ENCODE peak calls at places on chromosomes 4 and X, in eight cellular contexts. W is AG09309; O is KG1; T is activated T-cell treated with anti-CD3 and anti-CD28 coated beads, Interleukin-2, amount 50 U/mL, for 4 hours; E is NCI-H345; Z is glomerular endothelial cell; S is AG08396; X is PC-9. M is an unnamed sample.

GRCh38 chrX:133570549-133570948 is 155.3 kb upstream of the GPC4 start:
- DNase-seq in W (peak), E (no peak), T (no peak), Z (no peak), O (no peak), S (no peak), X (no peak), M (no peak)

GRCh38 chrX:26848511-26848910 is 614.6 kb downstream of the PPP4R3C start:
- DNase-seq in Z (no peak), T (no peak), W (no peak), X (no peak), O (no peak), S (no peak), E (no peak), M (no peak)

GRCh38 chr4:183469327-183469726 is 24.9 kb downstream of the CDKN2AIP start:
- DNase-seq in X (no peak), E (no peak), O (no peak), Z (no peak), T (no peak), W (no peak), S (no peak), M (no peak)

GRCh38 chrX:105331244-105331643 is 110.8 kb upstream of the TEX13A start:
- DNase-seq in X (peak), W (no peak), T (no peak), O (no peak), Z (no peak), S (no peak), E (no peak), M (no peak)

GRCh38 chrX:17405225-17405969 is 30.4 kb downstream of the NHS start:
- DNase-seq in W (no peak), O (no peak), E (no peak), X (peak), T (no peak), S (peak), Z (no peak), M (no peak)

GRCh38 chr4:184306949-184307348 is 89.3 kb upstream of the ENPP6 start:
- DNase-seq in E (no peak), S (no peak), X (no peak), T (no peak), W (peak), Z (no peak), O (no peak), M (no peak)

GRCh38 chr4:138562544-138562961 is 320.4 kb upstream of the SLC7A11 start:
- DNase-seq in O (no peak), Z (no peak), T (no peak), E (no peak), X (no peak), W (peak), S (peak), M (no peak)

GRCh38 chr4:176805155-176805554 is 12.4 kb upstream of the VEGFC start:
- DNase-seq in X (no peak), S (no peak), Z (no peak), T (no peak), E (no peak), O (no peak), W (no peak), M (no peak)

GRCh38 chr4:31984872-31985271 is 1264.7 kb downstream of the PCDH7 start:
- DNase-seq in Z (no peak), E (no peak), S (no peak), X (no peak), W (no peak), T (no peak), O (no peak), M (no peak)

GRCh38 chr4:38013461-38014366 is 53.5 kb downstream of the PTTG2 start:
- DNase-seq in W (no peak), Z (no peak), E (peak), O (no peak), T (no peak), X (no peak), S (peak), M (no peak)

GRCh38 chrX:11427082-11428033 is 134.1 kb downstream of the AMELX start:
- DNase-seq in X (no peak), Z (no peak), E (no peak), S (peak), O (no peak), T (no peak), W (no peak), M (no peak)

GRCh38 chr4:121764702-121765367 is at the start of gene SMIM43:
- DNase-seq in S (peak), E (no peak), O (no peak), W (no peak), X (no peak), T (no peak), Z (no peak), M (no peak)

GRCh38 chr4:105630670-105631655 is 77.5 kb downstream of the INTS12 start:
- DNase-seq in W (no peak), O (no peak), E (no peak), Z (no peak), T (no peak), X (no peak), S (no peak), M (no peak)

GRCh38 chr4:182443070-182443469 is 199.9 kb downstream of the TENM3 start:
- DNase-seq in W (no peak), E (no peak), X (no peak), Z (no peak), O (no peak), S (no peak), T (no peak), M (no peak)

GRCh38 chrX:119249836-119250340 is 13.8 kb downstream of the PGRMC1 start:
- DNase-seq in X (no peak), E (no peak), W (no peak), Z (no peak), S (no peak), O (no peak), T (no peak), M (no peak)

GRCh38 chr4:76200771-76201224 is 12.8 kb downstream of the SCARB2 start:
- DNase-seq in E (peak), O (peak), T (no peak), X (no peak), S (no peak), W (no peak), Z (no peak), M (no peak)

GRCh38 chr4:2339458-2340271 is 77.8 kb upstream of the MXD4 start:
- DNase-seq in S (no peak), E (no peak), O (no peak), X (no peak), W (no peak), T (no peak), Z (no peak), M (no peak)

GRCh38 chr4:3229964-3230363 is 19.0 kb upstream of the MSANTD1 start:
- DNase-seq in T (no peak), O (no peak), S (no peak), Z (no peak), X (no peak), E (no peak), W (no peak), M (no peak)

GRCh38 chr4:13930155-13930554 is 302.6 kb upstream of the BOD1L1 start:
- DNase-seq in E (no peak), Z (no peak), W (no peak), T (no peak), X (no peak), O (no peak), S (no peak), M (no peak)

GRCh38 chrX:107674480-107675364 is 46.4 kb downstream of the PRPS1 start:
- DNase-seq in O (no peak), X (peak), W (no peak), E (no peak), T (no peak), Z (no peak), S (no peak), M (no peak)

GRCh38 chr4:139453041-139453370 is 915 bp upstream of the RAB33B start:
- DNase-seq in O (peak), E (peak), S (no peak), W (peak), X (peak), Z (no peak), T (peak), M (no peak)

GRCh38 chr4:22522706-22523501 is 7.0 kb upstream of the ADGRA3 start:
- DNase-seq in X (no peak), S (no peak), O (no peak), T (no peak), W (no peak), Z (no peak), E (no peak), M (no peak)

GRCh38 chr4:70559216-70559830 is 32.7 kb upstream of the AMBN start:
- DNase-seq in W (peak), Z (peak), E (peak), S (peak), T (peak), X (no peak), O (peak), M (peak)

GRCh38 chr4:531721-532565 is 32.9 kb downstream of the PIGG start:
- DNase-seq in W (no peak), X (no peak), E (no peak), Z (no peak), S (no peak), T (no peak), O (no peak), M (no peak)

GRCh38 chrX:37679888-37680287 is 5.7 kb upstream of the XK start:
- DNase-seq in T (no peak), S (no peak), E (no peak), Z (no peak), X (no peak), W (no peak), O (no peak), M (no peak)

GRCh38 chr4:36242629-36243354 is 1.5 kb downstream of the ARAP2 start:
- DNase-seq in X (peak), E (no peak), S (no peak), O (no peak), Z (no peak), W (no peak), T (no peak), M (no peak)

GRCh38 chr4:184310171-184310567 is 92.5 kb upstream of the ENPP6 start:
- DNase-seq in O (no peak), W (no peak), S (no peak), E (no peak), Z (no peak), X (no peak), T (peak), M (no peak)

GRCh38 chr4:116638592-116638991 is 446.8 kb downstream of the TRAM1L1 start:
- DNase-seq in O (no peak), S (no peak), Z (no peak), T (no peak), W (no peak), X (no peak), E (no peak), M (no peak)

GRCh38 chr4:70564033-70564432 is 28.0 kb upstream of the AMBN start:
- DNase-seq in O (no peak), E (no peak), Z (no peak), S (no peak), T (no peak), X (no peak), W (no peak), M (no peak)